ENCODE peak calls at places on chromosome 3, in ten cellular contexts. R is stomach, N is right lobe of liver, Z is lower leg skin, H is esophagus squamous epithelium, B is suprapubic skin, W is erythroblast, I is body of pancreas, V is upper lobe of left lung, L is gastrocnemius medialis. K is an unnamed sample.

GRCh38 chr3:126394179-126394976 is at the start of gene CFAP100:
- DNase-seq in Z (peak), I (no peak), V (peak), R (peak), W (no peak), N (no peak), L (no peak), H (no peak), B (no peak), K (no peak)

GRCh38 chr3:152199069-152199838 is 69.5 kb upstream of the MBNL1 start:
- DNase-seq in N (no peak), V (no peak), L (no peak), I (no peak), W (peak), R (no peak), H (no peak), B (no peak), Z (no peak), K (no peak)

GRCh38 chr3:129118745-129119144 is 2.9 kb downstream of the RAB43 start:
- DNase-seq in Z (no peak), H (no peak), N (no peak), W (no peak), B (no peak), I (no peak), V (no peak), L (no peak), R (no peak), K (no peak)

GRCh38 chr3:98906230-98906629 is 4.7 kb upstream of the DCBLD2 start:
- DNase-seq in Z (no peak), N (no peak), L (no peak), H (no peak), W (no peak), V (no peak), I (no peak), R (no peak), B (no peak), K (no peak)

GRCh38 chr3:171606151-171606751 is 146.0 kb upstream of the TNIK start:
- DNase-seq in I (no peak), B (no peak), L (no peak), Z (no peak), R (no peak), W (peak), N (no peak), H (no peak), V (no peak), K (no peak)

GRCh38 chr3:56980798-56981390 is 79.6 kb upstream of the SPATA12 start:
- DNase-seq in I (no peak), H (peak), N (no peak), B (no peak), L (no peak), Z (peak), V (no peak), W (no peak), R (peak), K (no peak)

GRCh38 chr3:132573657-132574260 is 23.3 kb upstream of the ACKR4 start:
- DNase-seq in N (no peak), H (no peak), V (no peak), Z (no peak), L (no peak), R (no peak), I (no peak), W (no peak), B (no peak), K (no peak)

GRCh38 chr3:113606539-113607218 is 74.3 kb downstream of the SIDT1 start:
- DNase-seq in W (no peak), R (no peak), V (no peak), I (no peak), L (no peak), H (no peak), B (no peak), N (no peak), Z (no peak), K (no peak)

GRCh38 chr3:177473184-177473583 is 275.9 kb upstream of the TBL1XR1 start:
- DNase-seq in B (no peak), V (no peak), N (no peak), Z (no peak), L (peak), R (no peak), W (no peak), H (no peak), I (no peak), K (no peak)

GRCh38 chr3:123759311-123759710 is 124.8 kb downstream of the MYLK start:
- DNase-seq in W (no peak), R (no peak), I (no peak), L (no peak), H (no peak), V (no peak), Z (no peak), N (no peak), B (no peak), K (no peak)

GRCh38 chr3:146159616-146160232 is 1.3 kb downstream of the PLOD2 start:
- DNase-seq in L (no peak), B (no peak), Z (no peak), R (no peak), V (no peak), I (no peak), W (no peak), N (no peak), H (no peak), K (no peak)
- TF ChIP-seq POLR2A in L (no peak), B (no peak), Z (no peak), R (no peak), V (no peak), I (no peak), W (no peak), N (no peak), H (no peak), K (no peak)

GRCh38 chr3:37961622-37962455 is 28.7 kb upstream of the VILL start:
- DNase-seq in R (no peak), V (no peak), B (no peak), Z (peak), H (no peak), N (no peak), L (no peak), I (no peak), W (no peak), K (no peak)
- TF ChIP-seq POLR2A in R (no peak), V (no peak), B (no peak), Z (no peak), H (no peak), N (no peak), L (no peak), I (no peak), W (no peak), K (no peak)

DNA sequence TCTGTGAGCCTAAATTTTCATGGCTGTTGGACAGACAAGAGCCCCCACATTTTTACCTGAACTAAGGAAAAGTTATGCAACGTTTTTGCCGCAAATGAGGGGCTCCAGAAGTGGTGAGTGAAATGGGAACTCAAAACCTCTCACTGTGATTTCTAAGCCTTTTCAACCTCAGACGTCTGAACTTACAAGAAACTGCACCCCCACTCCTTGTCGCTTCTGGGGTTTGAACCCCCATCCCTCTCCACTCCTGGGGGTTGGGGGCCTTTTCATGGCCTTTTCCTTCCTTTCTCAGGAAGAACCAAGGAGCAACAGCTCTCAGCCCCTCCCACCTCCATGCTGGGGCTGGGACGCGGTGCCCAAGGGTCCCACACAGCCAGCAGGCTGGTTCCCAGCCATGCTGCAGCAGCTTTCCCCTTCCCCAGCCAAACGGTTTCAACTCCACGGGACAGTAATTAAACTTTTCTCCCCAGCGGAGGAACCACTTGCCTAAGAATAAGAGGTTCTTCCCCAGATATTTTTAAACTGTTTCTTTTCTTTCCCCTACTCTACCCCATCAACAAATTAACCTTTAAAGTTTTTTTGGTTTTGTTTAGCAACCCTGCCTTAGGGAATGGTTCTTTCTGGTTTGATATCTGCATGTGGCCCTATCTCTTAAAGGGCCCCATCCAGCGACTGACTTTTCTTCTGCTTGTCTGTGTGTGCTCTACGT is 387.6 kb upstream of the CBLB start:
- DNase-seq in W (no peak), R (no peak), I (no peak), H (no peak), L (no peak), V (peak), B (no peak), N (no peak), Z (no peak), K (no peak)
- TF ChIP-seq POLR2A in W (no peak), R (no peak), I (no peak), H (no peak), L (no peak), V (no peak), B (no peak), N (no peak), Z (no peak), K (no peak)

GRCh38 chr3:159765025-159765859 is 223.4 kb upstream of the IL12A start:
- DNase-seq in B (peak), V (peak), L (peak), W (no peak), Z (peak), I (peak), N (peak), R (peak), H (no peak), K (no peak)
- TF ChIP-seq POLR2A in B (no peak), V (no peak), L (no peak), W (no peak), Z (no peak), I (no peak), N (peak), R (no peak), H (no peak), K (no peak)

DNA sequence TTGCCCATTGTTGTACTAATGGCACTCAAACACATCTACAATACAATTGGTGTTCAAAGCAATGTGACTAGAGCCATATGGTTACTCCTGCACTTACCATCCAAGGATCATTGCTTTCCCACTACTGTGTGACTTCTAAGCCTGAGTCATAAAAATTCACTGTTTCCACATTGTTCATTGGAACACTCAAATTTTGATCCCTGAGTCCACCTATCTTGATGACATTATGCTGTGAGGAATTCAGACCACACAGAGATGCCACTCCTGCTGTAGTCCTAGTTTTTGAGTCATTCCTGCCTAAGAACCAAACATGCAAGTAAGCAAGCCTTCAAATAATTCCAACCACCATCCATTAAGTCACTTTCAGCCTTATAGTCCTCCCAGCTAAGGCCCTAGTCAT is 176.2 kb downstream of the EFHB start:
- DNase-seq in H (no peak), R (no peak), N (no peak), V (no peak), W (no peak), Z (no peak), I (no peak), L (no peak), B (no peak), K (no peak)
- TF ChIP-seq POLR2A in H (no peak), R (no peak), N (no peak), V (no peak), W (no peak), Z (no peak), I (no peak), L (no peak), B (no peak), K (no peak)

DNA sequence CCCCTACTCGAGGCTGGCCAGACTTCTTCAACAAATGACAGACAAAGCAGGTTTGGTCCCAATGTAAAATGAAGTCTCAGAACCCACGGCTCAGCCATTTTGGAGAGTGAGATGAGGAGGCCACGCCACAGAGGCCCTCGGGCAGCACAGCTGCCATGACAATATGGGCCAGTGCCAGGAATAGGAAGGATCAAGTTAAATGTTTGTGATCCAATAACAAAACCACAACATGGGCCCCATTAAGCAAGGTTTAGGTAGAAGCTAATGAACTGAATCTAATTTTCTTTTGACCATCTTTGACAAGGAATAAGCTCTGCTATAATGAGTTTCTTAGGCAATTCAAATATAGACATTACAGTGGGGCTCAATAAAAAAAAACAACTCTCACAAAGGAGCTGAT is 52.6 kb downstream of the RFTN1 start:
- DNase-seq in L (no peak), W (no peak), B (no peak), I (no peak), R (no peak), Z (no peak), N (no peak), V (no peak), H (no peak), K (no peak)
- TF ChIP-seq POLR2A in L (no peak), W (no peak), B (no peak), I (no peak), R (no peak), Z (no peak), N (no peak), V (no peak), H (no peak), K (no peak)

GRCh38 chr3:100386437-100387064 is 14.3 kb downstream of the TOMM70 start:
- DNase-seq in I (no peak), W (no peak), B (no peak), N (no peak), H (no peak), R (no peak), Z (no peak), V (no peak), L (no peak), K (no peak)

GRCh38 chr3:100384735-100385134 is 16.2 kb downstream of the TOMM70 start:
- DNase-seq in V (no peak), L (no peak), W (no peak), I (no peak), R (no peak), N (no peak), B (no peak), Z (no peak), H (no peak), K (no peak)

GRCh38 chr3:100389025-100389424 is 11.9 kb downstream of the TOMM70 start:
- DNase-seq in N (no peak), H (no peak), I (no peak), R (no peak), Z (no peak), L (no peak), B (no peak), V (no peak), W (no peak), K (no peak)
- TF ChIP-seq POLR2A in N (no peak), H (no peak), I (no peak), R (no peak), Z (no peak), L (no peak), B (no peak), V (no peak), W (no peak), K (no peak)